ENCODE peak calls at places on chromosomes 7 and 10, in four cellular contexts. L is H1, R is GM12878, S is HepG2. P is an unnamed sample.

GRCh38 chr7:120033114-120033513 is 239.9 kb upstream of the KCND2 start:
- DNase-seq in L (no peak), R (no peak), S (no peak), P (no peak)

GRCh38 chr10:24528960-24529359 is 194.7 kb downstream of the ARHGAP21 start:
- DNase-seq in R (no peak), L (no peak), S (no peak), P (no peak)

GRCh38 chr10:110858297-110858934 is 13.3 kb upstream of the PDCD4 start:
- DNase-seq in L (no peak), S (no peak), R (no peak), P (no peak)

GRCh38 chr10:78981257-78981969 is 87.4 kb upstream of the ZMIZ1 start:
- DNase-seq in R (no peak), S (no peak), L (no peak), P (no peak)

GRCh38 chr7:19353158-19353557 is 207.9 kb upstream of the FERD3L start:
- DNase-seq in L (no peak), R (no peak), S (no peak), P (no peak)

GRCh38 chr7:56053993-56054392 is 2.4 kb downstream of the CCT6A start:
- DNase-seq in S (no peak), L (no peak), R (no peak), P (no peak)

GRCh38 chr7:81669476-81670105 is 100.3 kb downstream of the HGF start:
- DNase-seq in S (no peak), R (no peak), L (no peak), P (no peak)

GRCh38 chr10:100327007-100327700 is 2.9 kb downstream of the PKD2L1 start:
- DNase-seq in R (peak; percentile 90), L (no peak), S (no peak), P (no peak)

GRCh38 chr7:146781352-146782116 is 664.9 kb downstream of the CNTNAP2 start:
- DNase-seq in L (no peak), S (no peak), R (no peak), P (no peak)

GRCh38 chr7:93620057-93620456 is 45.5 kb upstream of the CALCR start:
- DNase-seq in L (no peak), R (no peak), S (no peak), P (no peak)

GRCh38 chr10:19629559-19629958 is 186.7 kb upstream of the PLXDC2 start:
- DNase-seq in R (no peak), S (no peak), L (no peak), P (no peak)

GRCh38 chr7:20114463-20114862 is 102.7 kb downstream of the MACC1 start:
- DNase-seq in S (no peak), L (no peak), R (peak; percentile 62), P (no peak)

GRCh38 chr7:8627322-8627721 is 193.9 kb downstream of the NXPH1 start:
- DNase-seq in L (no peak), S (no peak), R (no peak), P (no peak)

GRCh38 chr10:21146446-21146789 is 249.3 kb upstream of the NEBL start:
- DNase-seq in L (no peak), S (no peak), R (no peak), P (no peak)

GRCh38 chr7:135930565-135931423 is 46.4 kb downstream of the MTPN start:
- DNase-seq in S (no peak), R (no peak), L (no peak), P (no peak)

GRCh38 chr7:26658698-26659084 is 205.7 kb downstream of the SKAP2 start:
- DNase-seq in S (no peak), L (no peak), R (no peak), P (no peak)

GRCh38 chr10:14588084-14588937 is 186.4 kb downstream of the FAM107B start:
- DNase-seq in L (no peak), S (peak; percentile 84), R (no peak), P (no peak)

GRCh38 chr10:75652136-75652535 is 220.7 kb downstream of the LRMDA start:
- DNase-seq in R (no peak), L (no peak), S (no peak), P (no peak)

GRCh38 chr10:3692331-3692860 is 92.6 kb downstream of the KLF6 start:
- DNase-seq in L (no peak), R (no peak), S (no peak), P (no peak)

GRCh38 chr7:74586258-74587200 is 71.0 kb upstream of the GTF2I start:
- DNase-seq in L (no peak), R (no peak), S (no peak), P (no peak)

GRCh38 chr10:99358101-99358500 is 28.9 kb downstream of the CNNM1 start:
- DNase-seq in L (no peak), R (no peak), S (peak; percentile 71), P (peak; percentile 61)

GRCh38 chr10:70494536-70494935 is 16.0 kb downstream of the PALD1 start:
- DNase-seq in L (no peak), R (no peak), S (no peak), P (no peak)

GRCh38 chr7:81937091-81937490 is 167.2 kb upstream of the HGF start:
- DNase-seq in S (no peak), R (no peak), L (no peak), P (no peak)

GRCh38 chr10:48767752-48768450 is 83.2 kb downstream of the WDFY4 start:
- DNase-seq in S (no peak), L (no peak), R (no peak), P (no peak)

GRCh38 chr7:103445228-103446020 is 583 bp downstream of the SLC26A5 start:
- DNase-seq in S (no peak), R (no peak), L (peak; percentile 79), P (no peak)
- H3K4me3 ChIP-seq in S (peak overlapping the region; percentile 24), R (no peak overlapping the region), L (peak overlapping the region; percentile 59), P (peak overlapping the region; percentile 42)

GRCh38 chr10:97127960-97128850 is 57.6 kb downstream of the SLIT1 start:
- DNase-seq in R (no peak), L (no peak), S (no peak), P (no peak)
- TF ChIP-seq ZNF274 in R (no peak), L (no peak), S (no peak), P (no peak)

DNA sequence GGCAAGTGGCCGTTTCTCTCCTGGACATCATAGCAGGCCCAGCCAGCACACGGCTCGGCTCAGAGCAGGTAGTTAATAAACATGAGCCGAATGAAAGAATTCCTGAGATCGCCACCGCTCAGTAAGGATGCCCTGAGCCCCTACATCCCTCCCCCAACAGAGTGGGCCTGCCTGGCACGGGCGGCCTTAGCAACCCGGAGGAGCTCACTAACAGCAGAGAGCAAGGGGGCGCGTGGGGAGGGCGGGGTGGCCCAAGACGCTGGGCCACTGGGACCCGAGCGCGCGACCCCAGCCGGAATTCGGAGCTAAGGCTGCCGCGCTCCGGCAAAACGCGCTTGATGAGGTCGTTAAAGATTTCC is 408 bp upstream of the ENO4 start:
- DNase-seq in L (no peak), S (no peak), R (no peak), P (no peak)
- TF ChIP-seq SUZ12 in L (no peak), S (no peak), R (no peak), P (no peak)

GRCh38 chr7:137674551-137675409 is 172.0 kb downstream of the DGKI start:
- DNase-seq in S (no peak), R (no peak), L (no peak), P (no peak)
- H3K4me3 ChIP-seq in S (no peak overlapping the region), R (no peak overlapping the region), L (no peak overlapping the region), P (no peak overlapping the region)

DNA sequence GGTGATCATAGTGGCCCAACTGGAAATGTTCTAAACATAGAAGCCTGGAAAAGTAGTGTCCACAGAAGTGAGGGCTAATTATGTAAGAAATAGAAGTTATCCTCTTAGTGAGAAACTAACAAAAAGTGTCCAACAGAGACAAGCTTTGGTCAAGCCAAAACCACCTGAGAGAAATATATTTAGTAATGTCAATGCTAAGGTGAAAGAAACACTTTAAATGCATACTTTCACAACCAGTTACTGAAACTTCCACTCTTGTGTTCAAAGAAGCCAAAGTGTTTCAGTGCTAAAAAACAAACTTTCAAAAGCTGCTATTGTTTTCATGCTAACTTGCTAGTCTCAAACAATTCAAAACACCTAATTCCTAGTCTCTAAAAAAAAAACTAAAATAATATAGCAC is 18.1 kb downstream of the RAB11FIP2 start:
- DNase-seq in S (no peak), R (peak; percentile 33), L (no peak), P (no peak)
- TF ChIP-seq ZNF274 in S (no peak), R (no peak), L (no peak), P (no peak)

GRCh38 chr10:71837085-71837827 is 13.8 kb downstream of the PSAP start:
- DNase-seq in S (peak; percentile 57), R (no peak), L (peak; percentile 55), P (no peak)
- TF ChIP-seq SUZ12 in S (no peak), R (no peak), L (no peak), P (no peak)

GRCh38 chr10:102741848-102742247 is 1.9 kb upstream of the WBP1L start:
- DNase-seq in S (no peak), L (no peak), R (no peak), P (no peak)

GRCh38 chr10:102744374-102745051 is 765 bp downstream of the WBP1L start:
- DNase-seq in S (no peak), R (no peak), L (no peak), P (no peak)

GRCh38 chr10:102745157-102745556 is 1.4 kb downstream of the WBP1L start:
- DNase-seq in S (no peak), R (no peak), L (no peak), P (no peak)

GRCh38 chr10:102743588-102744373 is at the start of gene WBP1L:
- DNase-seq in R (peak; percentile 100), S (peak; percentile 99), L (peak; percentile 91), P (peak; percentile 94)

DNA sequence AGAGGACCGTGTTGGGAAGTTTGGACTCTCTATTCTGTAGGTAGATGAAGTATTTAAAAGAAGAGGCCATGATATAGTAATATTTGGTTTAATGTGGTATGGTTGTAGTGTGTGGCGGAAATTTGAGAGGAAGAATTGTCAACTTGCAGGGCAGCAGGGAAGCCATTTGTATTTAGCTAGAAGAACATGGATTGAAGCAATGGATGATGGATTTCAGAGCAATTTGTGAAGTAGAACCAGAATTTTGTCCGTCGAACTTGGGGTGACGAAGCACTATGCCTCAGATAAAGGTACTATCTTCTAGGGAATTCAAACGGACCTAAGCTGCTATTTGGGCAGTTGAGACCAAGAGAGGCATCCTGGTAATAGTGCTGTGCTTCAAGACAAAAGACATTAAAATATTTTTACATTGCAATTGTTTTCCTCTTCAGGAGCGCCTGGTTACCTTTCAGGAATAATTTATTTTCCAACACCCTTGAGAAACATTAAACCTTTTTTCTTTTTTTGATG is 615 bp upstream of the WBP1L start:
- DNase-seq in S (no peak), L (no peak), R (peak; percentile 12), P (no peak)
- H3K4me3 ChIP-seq in S (no peak overlapping the region), L (peak overlapping the region; percentile 91), R (no peak overlapping the region), P (no peak overlapping the region)

GRCh38 chr7:157816526-157817250 is 479.9 kb downstream of the DNAJB6 start:
- DNase-seq in R (no peak), S (no peak), L (no peak), P (no peak)

GRCh38 chr7:157817944-157818700 is 481.3 kb downstream of the DNAJB6 start:
- DNase-seq in S (no peak), L (no peak), R (no peak), P (no peak)

GRCh38 chr7:157818701-157819516 is 482.1 kb downstream of the DNAJB6 start:
- DNase-seq in S (no peak), R (no peak), L (no peak), P (no peak)

GRCh38 chr7:157816086-157816485 is 479.3 kb downstream of the DNAJB6 start:
- DNase-seq in L (no peak), R (no peak), S (no peak), P (no peak)

GRCh38 chr7:157817433-157817832 is 480.6 kb downstream of the DNAJB6 start:
- DNase-seq in R (no peak), S (no peak), L (no peak), P (no peak)
- TF ChIP-seq ZNF274 in R (no peak), S (no peak), L (no peak), P (no peak)